ENCODE peak calls at places on chromosome 20, in four cellular contexts. X, N, T and A are unnamed samples.

GRCh38 chr20:63513207-63513606 is 7.4 kb upstream of the PPDPF start:
- DNase-seq in X (no peak), N (no peak), T (no peak), A (no peak)

GRCh38 chr20:12152996-12153395 is 235.3 kb downstream of the BTBD3 start:
- DNase-seq in X (peak), N (no peak), T (no peak), A (no peak)

GRCh38 chr20:61797200-61797599 is 268.5 kb downstream of the TAF4 start:
- DNase-seq in X (no peak), N (no peak), T (no peak), A (peak)

GRCh38 chr20:8964944-8965562 is 103.8 kb upstream of the PLCB4 start:
- DNase-seq in X (no peak), N (no peak), T (no peak), A (no peak)

GRCh38 chr20:46210672-46211330 is 92.7 kb downstream of the CD40 start:
- DNase-seq in X (no peak), N (no peak), T (no peak), A (no peak)

GRCh38 chr20:32517914-32518592 is 67.1 kb downstream of the NOL4L start:
- DNase-seq in X (no peak), N (no peak), T (no peak), A (no peak)

GRCh38 chr20:309841-310644 is 12.7 kb downstream of the ZCCHC3 start:
- DNase-seq in X (peak), N (peak), T (no peak), A (peak)

GRCh38 chr20:33499347-33499746 is 9.5 kb downstream of the CBFA2T2 start:
- DNase-seq in X (no peak), N (no peak), T (peak), A (no peak)

GRCh38 chr20:43563429-43563828 is 4.6 kb downstream of the SGK2 start:
- DNase-seq in X (peak), N (peak), T (no peak), A (no peak)

GRCh38 chr20:32012159-32012682 is 2.0 kb downstream of the CCM2L start:
- DNase-seq in X (no peak), N (no peak), T (no peak), A (no peak)

GRCh38 chr20:50572922-50573777 is 63.0 kb downstream of the PTPN1 start:
- DNase-seq in X (no peak), N (no peak), T (no peak), A (no peak)

GRCh38 chr20:6819599-6819998 is 52.1 kb downstream of the BMP2 start:
- DNase-seq in X (peak), N (no peak), T (no peak), A (no peak)

GRCh38 chr20:34773726-34774125 is 51.7 kb downstream of the NCOA6 start:
- DNase-seq in X (no peak), N (no peak), T (no peak), A (no peak)

GRCh38 chr20:25247100-25247665 is 702 bp upstream of the PYGB start:
- DNase-seq in X (peak), N (peak), T (no peak), A (peak)

GRCh38 chr20:19252670-19253120 is 40.3 kb downstream of the SLC24A3 start:
- DNase-seq in X (no peak), N (no peak), T (no peak), A (no peak)

GRCh38 chr20:4999788-5000187 is 1.5 kb downstream of the SLC23A2 start:
- DNase-seq in X (no peak), N (no peak), T (no peak), A (no peak)

GRCh38 chr20:42792052-42792451 is 397.7 kb downstream of the PTPRT start:
- DNase-seq in X (no peak), N (no peak), T (no peak), A (no peak)

GRCh38 chr20:44571367-44571766 is 11.0 kb upstream of the PKIG start:
- DNase-seq in X (no peak), N (no peak), T (no peak), A (no peak)

GRCh38 chr20:33290852-33291251 is 7.8 kb downstream of the BPIFB1 start:
- DNase-seq in X (no peak), N (no peak), T (no peak), A (no peak)

GRCh38 chr20:12882832-12883506 is 125.8 kb upstream of the SPTLC3 start:
- DNase-seq in X (no peak), N (no peak), T (no peak), A (no peak)

GRCh38 chr20:1375515-1375914 is 17.3 kb downstream of the FKBP1A start:
- DNase-seq in X (no peak), N (no peak), T (no peak), A (no peak)
- TF ChIP-seq ETV6 in X (no peak), N (no peak), T (no peak), A (no peak)

DNA sequence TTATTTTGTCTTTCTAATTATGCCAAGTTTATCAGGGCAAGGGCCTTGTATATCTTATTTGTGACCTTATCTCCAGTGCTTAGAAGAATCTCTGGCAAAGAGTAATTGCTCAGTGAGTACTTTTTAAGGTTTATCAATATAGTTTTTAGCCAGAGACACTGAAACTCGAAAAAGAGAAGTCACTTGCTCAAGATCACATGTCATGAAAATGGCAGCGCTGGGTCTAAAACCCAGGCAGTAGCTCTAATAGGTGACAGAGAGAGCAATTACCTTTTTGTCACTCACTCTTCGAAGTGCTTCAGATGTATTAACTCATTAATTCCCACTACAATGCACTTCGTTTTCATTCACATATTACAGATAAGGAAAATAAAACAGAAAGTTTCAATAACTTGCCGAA is 667.5 kb downstream of the DOK5 start:
- DNase-seq in X (no peak), N (no peak), T (no peak), A (no peak)
- TF ChIP-seq TCF7 in X (no peak), N (no peak), T (no peak), A (no peak)

DNA sequence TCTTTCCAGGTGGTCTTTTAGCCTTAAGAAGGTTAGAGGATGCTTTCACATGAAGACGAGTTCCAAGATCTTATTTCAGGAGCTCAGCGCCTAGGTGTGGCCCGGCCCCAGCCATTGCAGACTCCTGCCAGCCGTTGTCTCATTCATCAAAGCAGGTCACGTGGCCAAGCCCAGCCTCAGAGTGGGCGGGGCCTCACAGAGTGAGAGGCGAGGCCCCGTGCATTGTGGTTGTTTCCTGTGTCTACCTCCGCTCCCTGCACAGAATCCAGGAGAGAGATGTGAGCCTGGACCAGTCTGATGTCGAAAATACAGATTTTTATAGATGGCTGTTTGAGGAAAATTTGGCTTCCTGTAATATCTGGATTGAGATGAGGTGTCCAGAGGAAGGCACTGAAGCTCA is 49.2 kb upstream of the CST5 start:
- DNase-seq in X (no peak), N (peak), T (no peak), A (no peak)
- TF ChIP-seq ETV6 in X (no peak), N (no peak), T (no peak), A (no peak)

DNA sequence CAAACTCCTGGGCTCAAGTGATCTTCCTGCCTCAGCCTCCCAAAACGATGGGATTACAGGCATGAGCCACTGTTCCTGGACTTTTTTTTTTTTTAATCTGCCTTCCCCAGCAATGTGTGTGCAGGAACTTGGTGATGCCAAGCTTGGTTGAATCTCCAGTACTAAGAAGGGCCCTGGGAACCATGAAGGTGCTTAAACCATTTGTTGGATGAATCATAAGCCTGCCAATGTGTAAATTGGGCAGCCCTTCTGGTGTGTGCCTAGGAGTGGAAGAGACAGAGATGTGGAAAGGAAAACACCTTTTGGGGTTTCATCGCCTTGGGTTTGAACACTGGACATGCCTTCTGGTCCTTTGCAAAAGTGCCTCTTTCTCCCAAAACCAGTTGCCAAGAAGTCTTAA is 7.1 kb upstream of the SPO11 start:
- DNase-seq in X (no peak), N (no peak), T (no peak), A (no peak)
- TF ChIP-seq TCF7 in X (no peak), N (no peak), T (no peak), A (no peak)

GRCh38 chr20:2599265-2600060 is 53.0 kb upstream of the NOP56 start:
- DNase-seq in X (no peak), N (no peak), T (no peak), A (peak)
- TF ChIP-seq ETV6 in X (no peak), N (no peak), T (no peak), A (no peak)

GRCh38 chr20:60422848-60423247 is 464.6 kb downstream of the CDH26 start:
- DNase-seq in X (no peak), N (no peak), T (no peak), A (no peak)
- TF ChIP-seq TCF7 in X (no peak), N (no peak), T (no peak), A (no peak)

DNA sequence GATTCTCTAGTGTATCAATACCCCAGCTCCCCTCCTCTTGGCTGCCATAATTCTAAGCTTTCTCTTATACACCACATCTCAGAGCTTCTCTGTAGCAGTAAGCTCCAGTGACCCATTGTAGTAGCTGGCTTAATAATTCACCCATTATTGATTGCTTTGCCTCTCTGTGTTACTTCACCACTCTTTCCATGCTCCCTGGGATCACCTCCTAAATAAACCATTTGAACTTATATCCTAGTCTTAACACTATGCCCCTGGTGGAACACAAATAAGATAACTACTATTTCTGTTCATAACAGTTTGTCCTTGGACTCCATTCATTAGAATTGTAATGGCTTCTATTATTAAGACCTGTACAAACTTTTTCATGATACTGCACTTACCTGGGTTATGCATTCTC is 758.9 kb downstream of the KIF16B start:
- DNase-seq in X (no peak), N (no peak), T (no peak), A (no peak)
- TF ChIP-seq ETV6 in X (no peak), N (no peak), T (no peak), A (no peak)

GRCh38 chr20:10639762-10640556 is 33.8 kb downstream of the JAG1 start:
- DNase-seq in X (no peak), N (no peak), T (no peak), A (no peak)
- TF ChIP-seq TCF7 in X (no peak), N (no peak), T (no peak), A (no peak)

DNA sequence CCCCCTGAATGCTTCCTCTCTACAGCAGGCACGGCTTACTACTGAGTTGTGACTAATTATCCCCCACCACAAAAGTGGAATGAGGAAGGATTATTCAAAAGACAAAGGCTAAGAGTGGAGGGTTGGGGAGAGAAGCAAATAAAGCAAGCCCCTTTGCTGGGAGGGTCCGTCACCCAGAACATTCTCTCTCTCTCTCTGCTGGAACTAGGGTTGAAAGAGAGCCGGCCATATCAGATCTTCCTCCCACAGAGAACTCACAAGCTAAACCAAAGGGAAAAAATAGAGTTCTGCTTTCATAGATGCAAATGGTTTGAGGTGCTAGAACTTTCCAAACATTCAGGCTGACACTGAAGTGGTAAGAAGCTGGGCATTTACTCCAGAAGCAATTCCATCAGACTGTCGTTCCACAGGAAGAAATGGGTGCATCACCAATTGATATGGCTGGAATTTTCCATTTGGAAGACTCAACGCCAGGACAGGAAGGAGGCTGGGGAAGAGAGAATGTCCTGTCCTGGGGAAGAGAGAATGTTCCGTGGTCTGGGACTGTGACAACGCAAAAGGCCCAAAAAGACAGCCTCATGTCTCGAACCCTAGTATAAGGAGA is 7.9 kb downstream of the ZMYND8 start:
- DNase-seq in X (no peak), N (no peak), T (no peak), A (no peak)
- TF ChIP-seq ETV6 in X (no peak), N (no peak), T (no peak), A (no peak)